ENCODE peak calls at places on chromosome 1, in four cellular contexts. M is stomach, C is heart left ventricle, P is adrenal gland. I is an unnamed sample.

GRCh38 chr1:183792300-183792699 is 12.6 kb upstream of the RGL1 start:
- DNase-seq in M (no peak), C (no peak), P (no peak), I (no peak)

GRCh38 chr1:245790441-245790840 is 635.7 kb downstream of the KIF26B start:
- DNase-seq in M (no peak), C (no peak), P (no peak), I (no peak)

GRCh38 chr1:178275553-178275952 is 181.6 kb downstream of the RASAL2 start:
- DNase-seq in M (no peak), C (no peak), P (no peak), I (no peak)

GRCh38 chr1:153678519-153679336 is at the start of gene NPR1:
- DNase-seq in M (peak; percentile 40), C (peak; percentile 74), P (peak; percentile 69), I (peak; percentile 69)

GRCh38 chr1:168926236-168926635 is 180.3 kb upstream of the ATP1B1 start:
- DNase-seq in M (no peak), C (no peak), P (no peak), I (no peak)

GRCh38 chr1:10924030-10924429 is 88.4 kb upstream of the TARDBP start:
- DNase-seq in M (no peak), C (no peak), P (no peak), I (no peak)

GRCh38 chr1:162536511-162536910 is 25.0 kb upstream of the UAP1 start:
- DNase-seq in M (no peak), C (no peak), P (no peak), I (no peak)

GRCh38 chr1:205441716-205442050 is 14.2 kb downstream of the BLACAT1 start:
- DNase-seq in M (no peak), C (no peak), P (no peak), I (peak; percentile 46)

GRCh38 chr1:17053071-17053684 is 654 bp downstream of the SDHB start:
- DNase-seq in M (no peak), C (no peak), P (no peak), I (no peak)

GRCh38 chr1:80882552-80882951 is 918.2 kb upstream of the ADGRL2 start:
- DNase-seq in M (no peak), C (no peak), P (peak; percentile 25), I (no peak)

GRCh38 chr1:232432313-232432712 is 197.6 kb downstream of the SIPA1L2 start:
- DNase-seq in M (no peak), C (peak; percentile 63), P (no peak), I (no peak)

GRCh38 chr1:150813028-150813707 is 5.1 kb upstream of the CTSK start:
- DNase-seq in M (peak; percentile 79), C (peak; percentile 60), P (peak; percentile 67), I (peak; percentile 79)

GRCh38 chr1:197496722-197497121 is 228.7 kb downstream of the CRB1 start:
- DNase-seq in M (no peak), C (no peak), P (no peak), I (no peak)

GRCh38 chr1:243801378-243801777 is 48.7 kb downstream of the AKT3 start:
- DNase-seq in M (no peak), C (no peak), P (no peak), I (no peak)

GRCh38 chr1:150753416-150753815 is 12.2 kb downstream of the CTSS start:
- DNase-seq in M (no peak), C (no peak), P (no peak), I (no peak)

GRCh38 chr1:28248273-28249012 is 10.9 kb upstream of the SESN2 start:
- DNase-seq in M (peak; percentile 88), C (peak; percentile 82), P (peak; percentile 88), I (peak; percentile 90)

GRCh38 chr1:19310061-19310460 is 1.9 kb downstream of the AKR7A2 start:
- DNase-seq in M (no peak), C (no peak), P (no peak), I (no peak)

GRCh38 chr1:61221642-61222041 is 139.3 kb downstream of the NFIA start:
- DNase-seq in M (no peak), C (no peak), P (no peak), I (no peak)

GRCh38 chr1:206722751-206723499 is 38.2 kb downstream of the MAPKAPK2 start:
- DNase-seq in M (no peak), C (no peak), P (no peak), I (no peak)
- H3K4me3 ChIP-seq in M (no peak overlapping the region), C (peak overlapping the region; percentile 3), P (no peak overlapping the region), I (no peak overlapping the region)

GRCh38 chr1:40042337-40042736 is 1.8 kb downstream of the CAP1 start:
- DNase-seq in M (no peak), C (no peak), P (no peak), I (no peak)
- H3K27ac ChIP-seq in M (peak overlapping the region; percentile 99), C (peak overlapping the region; percentile 99), P (no peak overlapping the region), I (no peak overlapping the region)

GRCh38 chr1:12594490-12594889 is 23.5 kb downstream of the DHRS3 start:
- DNase-seq in M (no peak), C (peak; percentile 25), P (no peak), I (no peak)

GRCh38 chr1:12591267-12591938 is 26.6 kb downstream of the DHRS3 start:
- DNase-seq in M (no peak), C (peak; percentile 85), P (peak; percentile 40), I (peak; percentile 63)

GRCh38 chr1:12594966-12595838 is 22.8 kb downstream of the DHRS3 start:
- DNase-seq in M (peak; percentile 63), C (peak; percentile 87), P (no peak), I (no peak)

GRCh38 chr1:12592496-12592895 is 25.5 kb downstream of the DHRS3 start:
- DNase-seq in M (no peak), C (peak; percentile 24), P (no peak), I (no peak)

DNA sequence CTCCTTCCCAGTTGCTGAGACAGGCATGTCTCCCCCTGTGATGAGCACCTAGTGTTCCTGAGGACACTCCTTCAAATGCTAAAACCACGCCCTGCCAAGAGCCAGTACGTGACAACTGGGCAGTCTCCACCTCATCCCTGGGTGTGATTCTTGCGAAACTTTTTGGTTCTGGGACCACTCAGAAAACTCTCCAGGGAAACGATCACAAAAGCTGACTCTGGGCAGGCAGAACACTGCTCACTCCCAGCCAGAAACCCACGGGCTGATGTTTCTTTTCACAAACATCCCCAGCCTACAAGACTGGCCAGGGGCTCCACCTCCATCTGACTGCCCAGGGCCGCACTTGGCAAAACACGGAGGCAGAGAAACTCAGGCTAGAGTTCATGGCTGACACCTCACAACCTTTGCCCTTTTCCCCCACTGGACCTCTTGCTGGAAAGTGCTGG is 24.4 kb downstream of the DHRS3 start:
- DNase-seq in M (no peak), C (peak; percentile 75), P (no peak), I (peak; percentile 19)
- TF ChIP-seq POLR2A in M (no peak), C (no peak), P (no peak), I (no peak)

GRCh38 chr1:3541465-3541864 is 69.8 kb downstream of the MEGF6 start:
- DNase-seq in M (no peak), C (no peak), P (no peak), I (no peak)
- H3K4me3 ChIP-seq in M (no peak overlapping the region), C (no peak overlapping the region), P (no peak overlapping the region), I (no peak overlapping the region)

GRCh38 chr1:98126740-98127139 is 205.9 kb upstream of the DPYD start:
- DNase-seq in M (no peak), C (no peak), P (no peak), I (no peak)
- H3K27ac ChIP-seq in M (no peak overlapping the region), C (no peak overlapping the region), P (no peak overlapping the region), I (no peak overlapping the region)

GRCh38 chr1:39849203-39849602 is 34.1 kb downstream of the TRIT1 start:
- DNase-seq in M (no peak), C (no peak), P (no peak), I (no peak)

GRCh38 chr1:39842726-39843305 is 40.5 kb downstream of the TRIT1 start:
- DNase-seq in M (no peak), C (no peak), P (no peak), I (no peak)

GRCh38 chr1:39842030-39842678 is 41.1 kb downstream of the TRIT1 start:
- DNase-seq in M (no peak), C (no peak), P (no peak), I (no peak)

GRCh38 chr1:39847940-39848339 is 35.4 kb downstream of the TRIT1 start:
- DNase-seq in M (no peak), C (no peak), P (no peak), I (no peak)

DNA sequence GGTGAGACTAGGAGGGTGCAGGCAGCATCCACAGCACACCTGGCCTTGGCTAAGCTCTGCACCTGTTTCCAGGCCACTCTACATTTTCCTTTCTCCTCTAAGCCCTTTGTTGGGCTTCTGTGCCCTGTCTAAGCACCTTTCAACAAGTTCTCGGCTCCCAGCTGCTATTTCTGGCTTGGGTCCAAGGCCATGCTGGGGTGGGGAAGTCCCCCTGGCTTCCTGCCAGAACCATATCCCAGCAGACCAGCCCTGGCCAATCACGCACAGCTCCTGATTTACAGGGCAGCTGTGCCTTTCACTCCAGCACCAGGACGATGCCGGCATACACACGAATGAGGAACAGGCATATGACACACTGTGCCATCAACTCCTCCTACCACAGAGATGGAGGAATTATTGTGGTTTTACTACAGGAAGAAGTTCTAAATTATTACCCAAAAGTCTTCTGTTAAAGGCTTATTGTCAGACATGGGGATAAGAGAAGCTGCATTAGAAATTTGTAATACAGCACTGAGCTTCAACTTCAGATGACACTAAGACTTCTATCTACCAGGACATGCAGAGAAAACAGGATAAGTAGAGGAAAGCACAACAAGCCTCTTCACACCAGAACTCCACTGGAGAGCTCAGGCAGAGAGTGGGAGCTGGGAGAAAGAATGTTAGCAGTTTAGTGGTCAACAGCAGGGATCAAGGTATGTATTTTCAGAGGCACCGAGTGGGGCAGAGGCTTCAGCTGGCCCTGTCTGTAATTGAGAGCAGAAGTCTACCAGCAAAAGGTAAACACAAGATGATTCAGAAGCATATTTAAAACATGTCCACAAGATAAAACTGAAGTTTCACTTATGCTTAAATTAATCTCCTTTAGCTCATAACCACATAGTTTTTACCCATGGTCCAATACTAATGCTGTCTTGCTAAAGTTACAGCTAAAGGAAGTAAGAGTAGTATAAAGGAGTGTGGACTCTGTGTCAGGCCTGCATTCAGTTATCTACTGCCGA is 37.4 kb downstream of the TRIT1 start:
- DNase-seq in M (peak; percentile 90), C (peak; percentile 92), P (peak; percentile 83), I (peak; percentile 80)
- TF ChIP-seq POLR2A in M (no peak), C (no peak), P (no peak), I (no peak)

GRCh38 chr1:226870026-226870322 is 442 bp upstream of the PSEN2 start:
- DNase-seq in M (no peak), C (no peak), P (no peak), I (no peak)
- H3K4me3 ChIP-seq in M (peak overlapping the region; percentile 74), C (peak overlapping the region; percentile 79), P (no peak overlapping the region), I (peak overlapping the region; percentile 84)